ENCODE peak calls at places on chromosomes 6 and 20, in eight cellular contexts. K, J, N, Y, Z, S, X and R are unnamed samples.

GRCh38 chr20:361562-361961 is 14.7 kb downstream of the NRSN2 start:
- DNase-seq in Z (no peak), K (no peak), J (no peak), N (no peak), S (no peak), X (no peak), Y (no peak), R (no peak)

GRCh38 chr6:40349092-40349491 is 238.1 kb downstream of the LRFN2 start:
- DNase-seq in S (no peak), Y (peak), K (no peak), X (peak), N (no peak), J (no peak), Z (no peak), R (peak)

GRCh38 chr20:62816031-62816878 is 595 bp upstream of the COL9A3 start:
- DNase-seq in J (no peak), Y (no peak), S (no peak), K (peak), Z (peak), X (peak), N (no peak), R (no peak)

GRCh38 chr20:58716476-58717277 is 24.1 kb downstream of the NPEPL1 start:
- DNase-seq in Z (no peak), Y (peak), S (no peak), J (peak), K (peak), X (peak), N (no peak), R (peak)

GRCh38 chr20:4885877-4886276 is 115.4 kb downstream of the SLC23A2 start:
- DNase-seq in Y (no peak), X (no peak), Z (no peak), K (no peak), S (no peak), N (no peak), J (no peak), R (no peak)

GRCh38 chr6:20838113-20838512 is 303.9 kb downstream of the CDKAL1 start:
- DNase-seq in X (no peak), Y (no peak), N (no peak), S (no peak), J (no peak), Z (no peak), K (no peak), R (no peak)

GRCh38 chr6:157133856-157134255 is 189.5 kb downstream of the TMEM242 start:
- DNase-seq in J (no peak), X (no peak), K (no peak), N (no peak), Z (no peak), S (no peak), Y (peak), R (no peak)

GRCh38 chr6:141354191-141354950 is 778.4 kb upstream of the GJE1 start:
- DNase-seq in X (peak), J (no peak), N (no peak), K (no peak), Y (no peak), S (no peak), Z (peak), R (no peak)

DNA sequence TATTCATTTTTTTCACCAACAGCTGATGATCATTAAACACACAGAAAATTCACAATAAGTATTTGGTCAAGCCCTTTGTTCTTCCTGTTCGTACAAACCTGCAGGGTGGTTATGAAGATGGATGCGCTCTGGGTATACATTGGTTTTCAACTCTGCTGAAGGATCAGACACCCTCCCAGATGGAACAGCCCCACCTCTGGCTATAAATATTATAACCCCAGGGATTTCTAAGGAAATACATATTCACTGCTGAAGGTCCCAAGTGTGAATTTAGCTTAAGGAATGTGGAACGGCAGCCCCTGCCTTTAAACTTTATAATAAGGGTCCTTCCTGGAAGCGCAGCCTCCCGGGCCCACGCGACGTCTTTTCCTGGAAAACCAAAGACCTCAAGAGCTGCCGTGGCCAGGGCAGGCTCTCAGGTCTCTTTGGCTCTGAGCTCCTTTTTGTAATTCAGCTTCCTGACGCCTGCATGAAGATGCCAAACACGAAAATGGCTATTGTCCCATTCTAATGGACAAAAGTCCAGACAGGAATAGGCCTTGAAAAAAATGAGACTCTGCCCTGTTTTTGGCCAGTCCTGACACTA is 172.4 kb upstream of the SSTR4 start:
- DNase-seq in S (no peak), Z (peak), X (no peak), J (no peak), N (no peak), Y (no peak), K (no peak), R (no peak)
- TF ChIP-seq CTCF in S (no peak), Z (no peak), X (peak), J (no peak), N (peak), Y (no peak), K (peak), R (no peak)

GRCh38 chr6:86712039-86712438 is 225.3 kb upstream of the HTR1E start:
- DNase-seq in Z (no peak), S (no peak), N (no peak), K (no peak), Y (no peak), J (no peak), X (no peak), R (no peak)

GRCh38 chr6:86707545-86708120 is 229.7 kb upstream of the HTR1E start:
- DNase-seq in Y (no peak), Z (no peak), S (no peak), J (no peak), N (no peak), K (no peak), X (no peak), R (no peak)

DNA sequence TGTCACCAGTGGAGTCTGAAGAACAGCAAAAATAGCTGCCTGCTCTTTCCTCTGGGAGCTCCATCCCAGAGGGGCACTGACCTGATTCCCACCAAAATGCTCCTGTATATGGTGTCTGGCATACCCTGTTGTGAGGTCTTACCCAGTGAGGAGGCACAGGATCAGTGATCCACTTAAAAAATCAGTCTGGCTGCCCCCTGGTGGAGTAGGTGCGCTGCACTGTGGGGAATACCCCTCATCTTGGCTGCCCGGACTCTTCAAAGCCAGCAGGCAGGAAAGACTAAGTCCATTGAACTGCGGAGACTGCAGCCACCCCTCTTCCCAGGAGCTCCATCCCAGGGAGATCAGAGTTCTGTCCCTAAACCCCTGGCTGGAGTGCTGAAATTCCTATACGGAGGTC is 230.9 kb upstream of the HTR1E start:
- DNase-seq in S (no peak), Z (peak), Y (no peak), K (no peak), N (no peak), J (no peak), X (peak), R (no peak)
- TF ChIP-seq CTCF in S (no peak), Z (peak), Y (no peak), K (no peak), N (no peak), J (no peak), X (peak), R (peak)

GRCh38 chr20:21534453-21534852 is 20.6 kb upstream of the NKX2-2 start:
- DNase-seq in S (no peak), Y (no peak), J (peak), X (no peak), K (no peak), Z (no peak), N (no peak), R (no peak)

GRCh38 chr20:21527908-21528307 is 14.0 kb upstream of the NKX2-2 start:
- DNase-seq in J (no peak), Z (no peak), K (no peak), N (no peak), S (no peak), Y (no peak), X (peak), R (no peak)

GRCh38 chr20:21526776-21527175 is 12.9 kb upstream of the NKX2-2 start:
- DNase-seq in N (no peak), Z (no peak), J (no peak), K (no peak), X (no peak), S (no peak), Y (no peak), R (no peak)

GRCh38 chr20:21528870-21529269 is 15.0 kb upstream of the NKX2-2 start:
- DNase-seq in N (no peak), X (peak), S (no peak), K (no peak), Y (no peak), Z (peak), J (no peak), R (no peak)

DNA sequence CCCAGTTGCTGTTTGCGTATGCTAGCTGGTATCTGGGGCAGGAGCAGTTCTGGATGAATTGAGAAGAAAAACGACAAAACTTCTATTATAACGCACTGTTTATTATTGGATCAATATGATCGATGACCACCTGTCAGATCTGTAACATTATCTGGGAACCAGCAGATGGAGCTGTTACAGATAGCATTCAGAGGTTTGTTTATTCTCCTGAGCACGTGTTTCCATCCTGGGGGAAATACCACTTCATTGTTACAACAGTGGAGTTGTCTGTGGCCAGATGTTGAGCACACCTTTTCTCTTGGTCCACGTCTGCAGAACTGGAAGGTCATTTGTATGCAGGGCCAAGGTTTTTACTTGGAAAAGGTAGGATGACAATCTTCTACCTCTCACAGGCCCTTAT is 16.0 kb upstream of the NKX2-2 start:
- DNase-seq in N (no peak), K (no peak), J (no peak), Z (peak), X (peak), S (no peak), Y (no peak), R (no peak)
- TF ChIP-seq CTCF in N (peak), K (peak), J (no peak), Z (peak), X (peak), S (peak), Y (no peak), R (peak)

GRCh38 chr6:135517527-135517926 is 20.0 kb upstream of the AHI1 start:
- DNase-seq in K (no peak), Y (no peak), X (no peak), N (no peak), S (no peak), J (no peak), Z (no peak), R (no peak)
- TF ChIP-seq CTCF in K (no peak), Y (no peak), X (no peak), N (no peak), S (no peak), J (no peak), Z (no peak), R (no peak)

DNA sequence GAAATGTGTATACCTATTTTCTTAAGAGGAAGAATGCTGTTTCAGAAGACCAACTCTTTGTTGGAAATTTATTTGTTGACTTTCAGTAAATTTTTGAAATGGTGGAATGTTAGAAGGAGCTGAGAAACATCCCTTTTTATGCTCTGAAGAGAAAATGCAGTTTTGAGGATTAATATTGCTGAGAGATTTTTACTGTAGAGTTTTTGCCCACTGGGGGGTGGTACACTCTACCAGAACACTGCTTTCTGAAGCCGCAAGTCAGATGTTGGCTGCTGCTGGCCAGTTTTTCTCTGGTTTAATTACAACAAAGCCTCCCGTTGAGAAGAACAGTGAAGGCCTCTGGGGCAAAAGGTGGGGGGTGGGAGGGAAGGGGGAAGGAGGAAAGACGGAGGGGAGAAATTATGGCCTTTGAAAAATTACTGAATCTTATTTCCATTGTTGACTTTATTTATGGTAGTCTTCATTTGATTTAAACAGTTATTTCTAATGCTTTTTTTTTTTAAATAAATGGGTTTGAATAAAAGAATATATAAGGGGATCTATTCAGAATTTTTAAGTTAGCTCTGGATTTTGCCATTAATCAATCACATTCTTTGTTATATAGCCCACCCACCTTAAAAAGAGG is 3.0 kb downstream of the FLRT3 start:
- DNase-seq in K (peak), Y (peak), Z (peak), X (peak), S (peak), N (no peak), J (no peak), R (peak)
- TF ChIP-seq CTCF in K (peak), Y (peak), Z (peak), X (peak), S (peak), N (peak), J (no peak), R (peak)

GRCh38 chr6:43181942-43182860 is at the start of gene CUL9:
- DNase-seq in X (peak), Z (peak), S (peak), Y (peak), J (peak), N (peak), K (peak), R (peak)
- TF ChIP-seq CTCF in X (no peak), Z (no peak), S (no peak), Y (no peak), J (no peak), N (no peak), K (no peak), R (no peak)

DNA sequence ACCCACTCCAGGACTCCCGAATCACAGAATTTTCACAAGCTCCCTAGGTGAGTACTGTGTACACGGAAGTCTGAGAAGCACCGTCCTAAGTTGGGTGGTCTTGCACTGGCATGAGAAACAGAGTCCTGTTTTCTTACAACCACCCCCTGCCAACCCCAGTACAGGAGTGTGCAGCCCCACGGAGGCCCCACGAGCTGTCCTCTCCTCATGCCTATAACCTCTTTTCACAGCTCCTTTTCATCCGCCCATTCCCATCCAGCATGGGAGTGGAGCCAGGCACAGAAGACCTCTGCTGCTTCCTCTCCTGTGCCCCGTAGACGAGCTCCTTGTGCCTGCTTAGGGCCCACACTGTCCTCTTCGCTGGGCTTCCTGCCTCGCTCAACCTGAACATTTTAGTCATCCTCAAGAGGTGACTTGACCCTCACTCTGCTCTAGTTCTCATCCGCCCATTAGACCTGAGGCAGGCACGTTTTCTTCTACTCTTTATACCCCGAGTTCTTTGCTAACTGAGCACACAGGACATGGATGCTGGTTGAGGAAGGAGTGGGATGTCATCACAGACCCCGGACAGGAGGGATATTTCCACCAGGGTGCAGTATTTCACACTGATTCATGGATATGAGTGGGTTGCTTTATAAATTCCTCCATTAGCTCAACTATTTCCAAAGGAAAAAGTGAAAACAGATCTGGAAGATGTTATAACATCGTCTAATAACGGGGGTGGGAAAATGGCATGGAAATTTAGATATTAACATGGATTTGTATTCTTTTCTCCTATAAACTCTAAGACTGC is 160.5 kb downstream of the TTLL2 start:
- DNase-seq in Z (no peak), K (peak), Y (peak), J (no peak), N (no peak), X (no peak), S (no peak), R (no peak)
- TF ChIP-seq CTCF in Z (peak), K (no peak), Y (no peak), J (peak), N (peak), X (peak), S (no peak), R (peak)

GRCh38 chr20:3449319-3449718 is 21.5 kb upstream of the ATRN start:
- DNase-seq in X (peak), J (no peak), Y (no peak), N (no peak), Z (peak), S (no peak), K (no peak), R (no peak)

GRCh38 chr20:3447321-3447720 is 23.5 kb upstream of the ATRN start:
- DNase-seq in S (no peak), X (no peak), Y (no peak), Z (no peak), K (no peak), N (no peak), J (no peak), R (no peak)

GRCh38 chr20:3452690-3453089 is 18.1 kb upstream of the ATRN start:
- DNase-seq in S (no peak), X (no peak), Z (no peak), K (no peak), J (no peak), N (no peak), Y (no peak), R (no peak)

GRCh38 chr20:3452127-3452526 is 18.7 kb upstream of the ATRN start:
- DNase-seq in J (no peak), Y (no peak), S (no peak), X (no peak), Z (no peak), N (no peak), K (no peak), R (no peak)

GRCh38 chr20:3446779-3447178 is 24.0 kb upstream of the ATRN start:
- DNase-seq in Z (peak), N (no peak), Y (no peak), J (no peak), K (no peak), X (no peak), S (no peak), R (no peak)
- TF ChIP-seq CTCF in Z (no peak), N (no peak), Y (no peak), J (no peak), K (no peak), X (no peak), S (no peak), R (no peak)

GRCh38 chr6:164099535-164099982 is 685.0 kb downstream of the QKI start:
- DNase-seq in Z (no peak), N (no peak), K (no peak), X (no peak), S (no peak), Y (peak), J (no peak), R (no peak)

GRCh38 chr6:164097056-164097455 is 682.5 kb downstream of the QKI start:
- DNase-seq in X (no peak), S (no peak), J (no peak), K (no peak), N (no peak), Y (no peak), Z (no peak), R (no peak)

GRCh38 chr6:164095056-164095455 is 680.5 kb downstream of the QKI start:
- DNase-seq in S (no peak), X (no peak), Z (no peak), N (no peak), K (no peak), Y (peak), J (no peak), R (no peak)

GRCh38 chr6:164098857-164099534 is 684.5 kb downstream of the QKI start:
- DNase-seq in Z (no peak), S (no peak), X (no peak), K (no peak), J (no peak), N (no peak), Y (peak), R (no peak)

DNA sequence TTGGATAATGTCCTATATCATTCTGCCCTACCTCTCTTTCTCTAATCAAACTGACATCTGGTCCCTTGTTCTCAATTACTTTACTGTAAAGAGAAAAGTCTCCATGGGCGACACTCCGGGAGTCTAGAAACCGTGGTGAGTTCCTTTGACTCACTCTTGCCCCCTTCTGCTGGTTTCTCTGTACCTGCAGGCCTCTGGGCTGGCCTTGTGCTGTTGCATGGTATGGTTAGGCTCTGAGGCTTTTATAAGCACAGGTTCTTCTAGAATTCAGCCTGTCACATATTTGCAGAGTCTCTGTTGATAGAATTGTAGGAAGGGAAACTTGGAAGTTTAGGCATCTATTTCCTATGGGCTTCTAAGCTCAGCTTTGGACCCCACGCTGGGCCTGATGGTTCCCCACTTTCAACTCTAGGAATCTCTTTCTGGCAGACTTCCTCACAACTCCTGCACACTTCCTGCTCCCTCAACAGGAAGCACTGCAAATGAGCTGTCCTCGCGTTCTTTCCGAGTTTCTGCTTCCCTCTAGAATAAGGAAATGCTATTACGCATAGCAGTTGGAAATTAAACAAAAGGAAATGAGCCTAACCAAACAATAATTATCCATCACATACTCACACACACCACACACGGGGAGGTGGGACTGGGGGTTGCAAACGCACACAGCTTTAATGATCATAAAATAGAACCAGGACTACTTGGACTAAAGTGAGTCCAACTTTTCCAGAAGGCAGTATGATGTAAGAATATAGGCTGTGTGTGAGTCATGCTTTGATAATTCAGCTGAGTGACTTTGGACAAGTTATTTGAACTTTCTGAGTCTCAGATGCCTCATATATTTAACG is 683.3 kb downstream of the QKI start:
- DNase-seq in Y (peak), N (no peak), S (no peak), J (no peak), K (no peak), Z (peak), X (peak), R (no peak)
- TF ChIP-seq CTCF in Y (no peak), N (peak), S (no peak), J (no peak), K (no peak), Z (peak), X (peak), R (no peak)